ENCODE peak calls at places on chromosomes 13 and 19, in six cellular contexts. S is activated naive CD8-positive, alpha-beta T cell treated with anti-CD3 and anti-CD28 coated beads, Interleukin-2, amount 10 ng/mL, durations not matched to agents 7 days and 5 days; O is fibroblast of lung; Y is astrocyte; R is midbrain; D is NCI-H187 treated with DMSO at 0.1 percent for 48 hours. V is an unnamed sample.

GRCh38 chr13:79692846-79693245 is 211.9 kb downstream of the NDFIP2 start:
- DNase-seq in S (no peak), O (no peak), Y (no peak), R (no peak), D (no peak), V (no peak)

GRCh38 chr13:62294210-62294609 is 878.6 kb upstream of the PCDH20 start:
- DNase-seq in S (no peak), O (no peak), Y (peak), R (no peak), D (no peak), V (no peak)

GRCh38 chr13:96822900-96823299 is 171.4 kb downstream of the OXGR1 start:
- DNase-seq in S (no peak), O (peak), Y (no peak), R (no peak), D (peak), V (no peak)

GRCh38 chr19:42926781-42927180 is 9.1 kb upstream of the PSG6 start:
- DNase-seq in S (no peak), O (no peak), Y (no peak), R (no peak), D (no peak), V (no peak)

GRCh38 chr13:112119192-112120030 is 52.5 kb downstream of the SOX1 start:
- DNase-seq in S (no peak), O (no peak), Y (no peak), R (no peak), D (no peak), V (no peak)

GRCh38 chr19:6425732-6426686 is 1.4 kb upstream of the KHSRP start:
- DNase-seq in S (no peak), O (no peak), Y (no peak), R (no peak), D (no peak), V (peak)

GRCh38 chr19:38727868-38728660 is 16.2 kb downstream of the CAPN12 start:
- DNase-seq in S (no peak), O (no peak), Y (no peak), R (no peak), D (no peak), V (no peak)

GRCh38 chr19:13913352-13913751 is 7.4 kb downstream of the CC2D1A start:
- DNase-seq in S (no peak), O (no peak), Y (no peak), R (no peak), D (no peak), V (no peak)

GRCh38 chr19:44643605-44644390 is at the start of gene PVR:
- DNase-seq in S (peak), O (peak), Y (peak), R (peak), D (no peak), V (no peak)

GRCh38 chr13:47521895-47522487 is 479.1 kb downstream of the SUCLA2 start:
- DNase-seq in S (no peak), O (peak), Y (no peak), R (no peak), D (no peak), V (no peak)

GRCh38 chr19:13831560-13832056 is 36.4 kb downstream of the ZSWIM4 start:
- DNase-seq in S (no peak), O (no peak), Y (no peak), R (no peak), D (no peak), V (no peak)

GRCh38 chr19:10858204-10858828 is 10.1 kb downstream of the C19orf38 start:
- DNase-seq in S (peak), O (peak), Y (no peak), R (no peak), D (no peak), V (peak)

GRCh38 chr19:45607071-45608029 is 5.3 kb upstream of the GPR4 start:
- DNase-seq in S (peak), O (peak), Y (peak), R (peak), D (no peak), V (peak)

GRCh38 chr13:44230071-44230470 is 143.6 kb upstream of the SERP2 start:
- DNase-seq in S (no peak), O (no peak), Y (no peak), R (no peak), D (no peak), V (no peak)

GRCh38 chr19:49843265-49843664 is 7.7 kb upstream of the PTOV1 start:
- DNase-seq in S (no peak), O (no peak), Y (no peak), R (no peak), D (no peak), V (no peak)

GRCh38 chr19:50376166-50377050 is at the start of gene NR1H2:
- DNase-seq in S (peak), O (peak), Y (peak), R (peak), D (peak), V (peak)

GRCh38 chr19:49474545-49474930 is 523 bp downstream of the FLT3LG start:
- DNase-seq in S (no peak), O (no peak), Y (no peak), R (no peak), D (no peak), V (no peak)

GRCh38 chr19:12838182-12838890 is at the start of gene MAST1:
- DNase-seq in S (peak), O (no peak), Y (no peak), R (peak), D (no peak), V (peak)

GRCh38 chr19:1161716-1162115 is 12.4 kb downstream of the SBNO2 start:
- DNase-seq in S (no peak), O (no peak), Y (no peak), R (no peak), D (no peak), V (no peak)

GRCh38 chr13:50460366-50460765 is 383.1 kb downstream of the DLEU7 start:
- DNase-seq in S (no peak), O (no peak), Y (no peak), R (no peak), D (no peak), V (no peak)

GRCh38 chr13:35343417-35343816 is 133.1 kb downstream of the MAB21L1 start:
- DNase-seq in S (no peak), O (no peak), Y (no peak), R (peak), D (no peak), V (no peak)

GRCh38 chr13:45368571-45368970 is 27.6 kb upstream of the TPT1 start:
- DNase-seq in S (no peak), O (no peak), Y (no peak), R (no peak), D (no peak), V (no peak)

GRCh38 chr13:42991892-42992584 is at the start of gene EPSTI1:
- DNase-seq in S (peak), O (peak), Y (peak), R (peak), D (no peak), V (peak)